ENCODE peak calls at places on chromosomes 2 and 18, in nine cellular contexts. O, Y, W, T, K, R, P, L and Z are unnamed samples.

GRCh38 chr2:17539993-17540812 is at the start of gene VSNL1:
- DNase-seq in T (no peak), P (peak), O (peak), K (peak), R (no peak), W (no peak), Y (no peak), L (peak), Z (no peak)

GRCh38 chr18:77992057-77992456 is 742.4 kb downstream of the GALR1 start:
- DNase-seq in R (no peak), Y (no peak), O (no peak), T (no peak), P (no peak), K (no peak), L (no peak), W (no peak), Z (no peak)

GRCh38 chr2:232870002-232870765 is at the start of gene SNORC:
- DNase-seq in T (no peak), R (no peak), L (no peak), K (no peak), O (no peak), W (no peak), P (no peak), Y (no peak), Z (no peak)

GRCh38 chr2:32357545-32358482 is 991 bp downstream of the BIRC6 start:
- DNase-seq in K (peak), O (peak), Y (peak), W (no peak), T (peak), P (peak), L (peak), R (no peak), Z (peak)

GRCh38 chr2:182672471-182673165 is 43.4 kb upstream of the DNAJC10 start:
- DNase-seq in W (no peak), O (peak), Y (no peak), P (no peak), K (peak), L (no peak), R (no peak), T (no peak), Z (no peak)

GRCh38 chr2:142286618-142287017 is 155.8 kb upstream of the LRP1B start:
- DNase-seq in T (no peak), W (no peak), R (no peak), P (no peak), L (peak), O (peak), K (no peak), Y (peak), Z (no peak)

GRCh38 chr2:106997204-106997603 is 111.2 kb upstream of the ST6GAL2 start:
- DNase-seq in W (no peak), L (no peak), T (no peak), P (no peak), O (no peak), K (no peak), R (no peak), Y (no peak), Z (no peak)

GRCh38 chr2:182715896-182716664 is at the start of gene DNAJC10:
- DNase-seq in R (peak), Y (peak), T (peak), L (peak), W (peak), K (peak), P (peak), O (peak), Z (peak)

GRCh38 chr2:202610367-202610766 is 24.4 kb upstream of the FAM117B start:
- DNase-seq in O (no peak), W (no peak), Y (no peak), T (no peak), L (no peak), R (no peak), P (no peak), K (peak), Z (no peak)